ENCODE peak calls at places on chromosomes 11 and 22, in seven cellular contexts. L is neuronal stem cell, U is trophoblast cell, B is IMR-90, G is H9, Q is mesenchymal stem cell, V is H1. K is an unnamed sample.

GRCh38 chr22:36465232-36466021 is 16.0 kb downstream of the TXN2 start:
- DNase-seq in L (no peak), U (peak), B (peak), G (no peak), Q (peak), V (no peak), K (peak)

GRCh38 chr22:36965716-36966115 is 52.3 kb downstream of the CSF2RB start:
- DNase-seq in L (no peak), U (no peak), B (no peak), G (no peak), Q (no peak), V (no peak), K (no peak)

GRCh38 chr11:113014731-113015455 is 53.7 kb downstream of the NCAM1 start:
- DNase-seq in L (no peak), U (no peak), B (no peak), G (no peak), Q (peak), V (no peak), K (no peak)

GRCh38 chr11:89119426-89119825 is 53.6 kb upstream of the GRM5 start:
- DNase-seq in L (peak), U (no peak), B (no peak), G (no peak), Q (no peak), V (no peak), K (no peak)

GRCh38 chr22:27692243-27692642 is 109.3 kb downstream of the MN1 start:
- DNase-seq in L (no peak), U (no peak), B (peak), G (no peak), Q (peak), V (no peak), K (peak)

GRCh38 chr11:32905028-32905667 is 12.5 kb downstream of the QSER1 start:
- DNase-seq in L (no peak), U (no peak), B (peak), G (no peak), Q (no peak), V (no peak), K (no peak)

GRCh38 chr22:39227542-39228272 is 17.1 kb downstream of the PDGFB start:
- DNase-seq in L (no peak), U (no peak), B (no peak), G (no peak), Q (no peak), V (no peak), K (no peak)

GRCh38 chr11:35689081-35689996 is 26.8 kb downstream of the TRIM44 start:
- DNase-seq in L (no peak), U (no peak), B (no peak), G (no peak), Q (no peak), V (no peak), K (peak)

GRCh38 chr11:73734996-73735395 is 25.9 kb downstream of the RAB6A start:
- DNase-seq in L (no peak), U (no peak), B (peak), G (no peak), Q (peak), V (no peak), K (no peak)

GRCh38 chr11:61912530-61912898 is 4.9 kb downstream of the RAB3IL1 start:
- DNase-seq in L (no peak), U (no peak), B (no peak), G (no peak), Q (no peak), V (no peak), K (no peak)

GRCh38 chr11:33197915-33198727 is 36.8 kb upstream of the CSTF3 start:
- DNase-seq in L (no peak), U (no peak), B (no peak), G (no peak), Q (no peak), V (no peak), K (no peak)

GRCh38 chr11:7473702-7474101 is 11.6 kb upstream of the OLFML1 start:
- DNase-seq in L (no peak), U (no peak), B (no peak), G (no peak), Q (no peak), V (no peak), K (no peak)

GRCh38 chr22:27501191-27501936 is 300.2 kb downstream of the MN1 start:
- DNase-seq in L (no peak), U (no peak), B (no peak), G (no peak), Q (no peak), V (no peak), K (no peak)

GRCh38 chr11:8018742-8019631 is 31.9 kb downstream of the EIF3F start:
- DNase-seq in L (peak), U (peak), B (peak), G (peak), Q (peak), V (no peak), K (peak)

GRCh38 chr11:3103076-3103475 is 45.9 kb upstream of the CARS1 start:
- DNase-seq in L (no peak), U (no peak), B (no peak), G (no peak), Q (no peak), V (no peak), K (no peak)

GRCh38 chr11:27863637-27864036 is 163.4 kb upstream of the BDNF start:
- DNase-seq in L (no peak), U (no peak), B (no peak), G (no peak), Q (no peak), V (no peak), K (no peak)

GRCh38 chr11:108818971-108819370 is 154.1 kb downstream of the DDX10 start:
- DNase-seq in L (no peak), U (no peak), B (no peak), G (no peak), Q (no peak), V (no peak), K (no peak)

GRCh38 chr11:120546312-120547205 is 35.0 kb downstream of the GRIK4 start:
- DNase-seq in L (no peak), U (peak), B (peak), G (peak), Q (peak), V (no peak), K (peak)

GRCh38 chr11:14042686-14043440 is 80.3 kb downstream of the SPON1 start:
- DNase-seq in L (no peak), U (no peak), B (no peak), G (no peak), Q (no peak), V (no peak), K (no peak)

GRCh38 chr22:25875461-25875860 is 133.5 kb downstream of the MYO18B start:
- DNase-seq in L (no peak), U (no peak), B (no peak), G (no peak), Q (no peak), V (no peak), K (no peak)

GRCh38 chr11:118223992-118224391 is 819 bp downstream of the JAML start:
- DNase-seq in L (no peak), U (no peak), B (no peak), G (no peak), Q (no peak), V (no peak), K (no peak)

GRCh38 chr22:19900707-19901436 is 40.7 kb upstream of the COMT start:
- DNase-seq in L (no peak), U (no peak), B (no peak), G (no peak), Q (no peak), V (no peak), K (no peak)

GRCh38 chr11:29780756-29781155 is 236.1 kb downstream of the KCNA4 start:
- DNase-seq in L (no peak), U (no peak), B (no peak), G (no peak), Q (no peak), V (no peak), K (no peak)

GRCh38 chr22:46619830-46620501 is at the start of gene GRAMD4:
- DNase-seq in L (no peak), U (no peak), B (no peak), G (no peak), Q (no peak), V (no peak), K (peak)

GRCh38 chr11:83782329-83782728 is 496.2 kb upstream of the CCDC90B start:
- DNase-seq in L (no peak), U (no peak), B (no peak), G (no peak), Q (no peak), V (no peak), K (no peak)

GRCh38 chr22:49305215-49305965 is 522.3 kb downstream of the BRD1 start:
- DNase-seq in L (peak), U (no peak), B (no peak), G (peak), Q (no peak), V (peak), K (peak)

GRCh38 chr11:32315121-32315520 is 120.2 kb downstream of the WT1 start:
- DNase-seq in L (no peak), U (no peak), B (no peak), G (no peak), Q (no peak), V (no peak), K (no peak)

GRCh38 chr11:47001666-47002285 is 65.2 kb downstream of the CSTPP1 start:
- DNase-seq in L (no peak), U (no peak), B (peak), G (no peak), Q (peak), V (no peak), K (peak)
- H2BK120ac ChIP-seq in L (no peak), U (no peak), B (no peak), G (no peak), Q (no peak), V (no peak), K (no peak)

GRCh38 chr22:42626431-42626830 is 11.7 kb upstream of the POLDIP3 start:
- DNase-seq in L (no peak), U (no peak), B (no peak), G (no peak), Q (no peak), V (no peak), K (no peak)

GRCh38 chr22:42623756-42624446 is 9.2 kb upstream of the POLDIP3 start:
- DNase-seq in L (no peak), U (no peak), B (no peak), G (no peak), Q (no peak), V (no peak), K (no peak)

GRCh38 chr22:42623301-42623751 is 8.6 kb upstream of the POLDIP3 start:
- DNase-seq in L (no peak), U (no peak), B (no peak), G (no peak), Q (no peak), V (no peak), K (no peak)

GRCh38 chr22:42625416-42625815 is 10.7 kb upstream of the POLDIP3 start:
- DNase-seq in L (no peak), U (no peak), B (no peak), G (no peak), Q (no peak), V (no peak), K (no peak)

GRCh38 chr22:42624551-42625106 is 9.9 kb upstream of the POLDIP3 start:
- DNase-seq in L (no peak), U (no peak), B (no peak), G (no peak), Q (no peak), V (no peak), K (no peak)
- H4K8ac ChIP-seq in L (no peak), U (no peak), B (no peak), G (no peak), Q (no peak), V (no peak), K (no peak)

DNA sequence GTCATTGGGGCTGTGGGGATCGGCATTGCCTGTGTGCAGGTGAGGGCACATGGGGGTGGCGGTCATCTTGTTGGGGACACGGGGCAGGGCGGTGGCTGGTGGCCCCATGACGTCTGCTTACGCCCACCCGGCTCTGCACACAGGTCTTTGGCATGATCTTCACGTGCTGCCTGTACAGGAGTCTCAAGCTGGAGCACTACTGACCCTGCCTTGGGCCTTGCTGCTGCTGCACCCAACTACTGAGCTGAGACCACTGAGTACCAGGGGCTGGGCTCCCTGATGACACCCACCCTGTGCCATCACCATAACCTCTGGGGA is 4.4 kb downstream of the POLR2L start:
- DNase-seq in L (no peak), U (no peak), B (no peak), G (no peak), Q (no peak), V (no peak), K (no peak)
- H3K4ac ChIP-seq in L (no peak), U (no peak), B (no peak), G (no peak), Q (no peak), V (peak), K (no peak)

DNA sequence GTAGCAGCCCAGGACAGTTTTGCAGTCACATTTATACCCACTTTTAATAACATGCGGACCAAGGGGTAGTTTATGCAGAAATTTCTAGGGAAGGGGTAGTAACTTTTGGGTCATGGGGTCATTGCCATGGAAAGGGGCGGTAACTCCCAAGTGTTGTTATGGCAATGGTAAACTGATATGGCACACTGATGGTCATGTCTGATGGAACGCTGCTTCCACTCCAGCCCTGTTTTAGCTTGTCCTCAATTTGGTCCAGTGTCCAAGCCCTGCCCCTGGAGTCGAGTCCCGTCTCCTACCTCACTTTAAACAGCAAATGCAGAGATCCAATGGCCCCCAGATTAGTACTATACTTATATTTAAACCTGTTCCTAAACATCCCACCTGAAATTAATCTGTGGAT is 11.2 kb upstream of the SEC14L4 start:
- DNase-seq in L (no peak), U (no peak), B (no peak), G (no peak), Q (no peak), V (no peak), K (no peak)
- H2BK120ac ChIP-seq in L (no peak), U (no peak), B (no peak), G (no peak), Q (no peak), V (no peak), K (no peak)

GRCh38 chr11:95014184-95014821 is 10.8 kb upstream of the KDM4E start:
- DNase-seq in L (no peak), U (no peak), B (no peak), G (no peak), Q (no peak), V (no peak), K (no peak)
- H4K8ac ChIP-seq in L (no peak), U (no peak), B (no peak), G (no peak), Q (no peak), V (no peak), K (no peak)

GRCh38 chr22:18029686-18030267 is 5.4 kb upstream of the MICAL3 start:
- DNase-seq in L (no peak), U (no peak), B (no peak), G (no peak), Q (no peak), V (no peak), K (no peak)
- H3K4ac ChIP-seq in L (no peak), U (no peak), B (no peak), G (no peak), Q (no peak), V (no peak), K (no peak)

DNA sequence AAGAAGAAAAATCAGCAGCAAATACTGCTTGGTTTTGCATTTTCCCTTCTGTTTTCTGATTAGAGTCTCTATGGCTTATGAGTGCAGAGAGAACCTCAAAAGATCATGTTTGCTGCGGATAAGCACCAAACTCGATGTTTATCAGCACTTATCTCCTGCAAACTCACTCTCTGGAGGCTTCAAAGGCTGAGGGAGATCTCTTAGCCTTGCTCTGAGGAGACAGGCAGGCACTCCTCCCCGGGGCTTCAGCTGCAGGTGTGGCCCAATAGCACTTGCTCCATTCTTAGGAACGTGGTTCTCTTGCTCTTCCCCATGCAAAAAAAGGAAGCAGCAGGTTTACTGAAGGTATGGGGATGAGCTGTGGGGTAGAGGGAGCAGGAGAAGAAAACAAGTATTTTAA is 45.1 kb downstream of the FLI1 start:
- DNase-seq in L (no peak), U (peak), B (no peak), G (no peak), Q (no peak), V (no peak), K (no peak)
- H2BK120ac ChIP-seq in L (no peak), U (no peak), B (no peak), G (no peak), Q (no peak), V (no peak), K (no peak)